ENCODE peak calls at places on chromosomes 13 and 19, in seven cellular contexts. Q, Z, R, P, K, I and S are unnamed samples.

GRCh38 chr19:10292206-10292788 is 2.5 kb downstream of the ICAM5 start:
- DNase-seq in Q (peak), Z (peak), R (peak), P (peak), K (peak), I (peak), S (peak)

GRCh38 chr19:19475845-19476828 is 39.2 kb downstream of the TSSK6 start:
- DNase-seq in Q (peak), Z (no peak), R (no peak), P (no peak), K (no peak), I (no peak), S (no peak)

GRCh38 chr13:48750588-48751383 is 97.1 kb downstream of the CYSLTR2 start:
- DNase-seq in Q (peak), Z (no peak), R (no peak), P (no peak), K (no peak), I (no peak), S (no peak)

GRCh38 chr19:15241259-15241658 is 9.0 kb upstream of the EPHX3 start:
- DNase-seq in Q (no peak), Z (no peak), R (no peak), P (no peak), K (no peak), I (no peak), S (no peak)

GRCh38 chr19:15251010-15251748 is 18.9 kb upstream of the EPHX3 start:
- DNase-seq in Q (peak), Z (no peak), R (no peak), P (no peak), K (no peak), I (no peak), S (no peak)

GRCh38 chr13:32905864-32906180 is 110.4 kb upstream of the KL start:
- DNase-seq in Q (peak), Z (no peak), R (no peak), P (no peak), K (no peak), I (no peak), S (no peak)

GRCh38 chr19:17779281-17779930 is 15.5 kb upstream of the B3GNT3 start:
- DNase-seq in Q (peak), Z (no peak), R (peak), P (no peak), K (no peak), I (peak), S (no peak)

GRCh38 chr19:8333771-8334457 is 9.1 kb downstream of the KANK3 start:
- DNase-seq in Q (no peak), Z (no peak), R (no peak), P (no peak), K (no peak), I (no peak), S (no peak)

GRCh38 chr19:3163230-3163886 is 15.2 kb upstream of the S1PR4 start:
- DNase-seq in Q (peak), Z (peak), R (no peak), P (peak), K (peak), I (peak), S (peak)

GRCh38 chr19:5621945-5622464 is 571 bp downstream of the SAFB2 start:
- DNase-seq in Q (no peak), Z (no peak), R (no peak), P (peak), K (peak), I (no peak), S (no peak)

GRCh38 chr19:6551607-6552450 is 21.0 kb downstream of the TNFSF9 start:
- DNase-seq in Q (no peak), Z (peak), R (no peak), P (peak), K (peak), I (no peak), S (peak)

GRCh38 chr13:86601351-86601750 is 802.1 kb upstream of the SLITRK6 start:
- DNase-seq in Q (no peak), Z (no peak), R (peak), P (no peak), K (no peak), I (no peak), S (no peak)

GRCh38 chr13:111335263-111335662 is 14.8 kb downstream of the TEX29 start:
- DNase-seq in Q (no peak), Z (no peak), R (no peak), P (no peak), K (no peak), I (no peak), S (no peak)

GRCh38 chr19:13790354-13790753 is 4.9 kb upstream of the ZSWIM4 start:
- DNase-seq in Q (peak), Z (no peak), R (no peak), P (no peak), K (peak), I (no peak), S (no peak)

GRCh38 chr19:18712981-18713380 is 29.5 kb downstream of the CRTC1 start:
- DNase-seq in Q (peak), Z (no peak), R (no peak), P (no peak), K (no peak), I (no peak), S (no peak)

GRCh38 chr19:41426952-41427646 is at the start of gene B3GNT8:
- DNase-seq in Q (peak), Z (peak), R (peak), P (peak), K (peak), I (peak), S (peak)

GRCh38 chr19:47267350-47267759 is 7.3 kb upstream of the INAFM1 start:
- DNase-seq in Q (no peak), Z (no peak), R (no peak), P (no peak), K (no peak), I (no peak), S (no peak)

GRCh38 chr13:41495044-41495443 is 37.7 kb downstream of the RGCC start:
- DNase-seq in Q (no peak), Z (no peak), R (no peak), P (no peak), K (no peak), I (no peak), S (no peak)

GRCh38 chr19:54606891-54607781 is 13.7 kb downstream of the LILRA1 start:
- DNase-seq in Q (no peak), Z (no peak), R (no peak), P (no peak), K (no peak), I (no peak), S (no peak)

GRCh38 chr13:94178625-94179244 is 300.7 kb downstream of the DCT start:
- DNase-seq in Q (no peak), Z (no peak), R (no peak), P (no peak), K (no peak), I (no peak), S (no peak)

GRCh38 chr13:74574964-74575728 is 440.9 kb upstream of the KLF12 start:
- DNase-seq in Q (no peak), Z (no peak), R (no peak), P (no peak), K (no peak), I (no peak), S (no peak)

GRCh38 chr13:110915874-110916670 is 1.2 kb upstream of the ANKRD10 start:
- DNase-seq in Q (peak), Z (no peak), R (peak), P (no peak), K (no peak), I (no peak), S (no peak)

GRCh38 chr13:112983042-112983305 is 14.0 kb downstream of the MCF2L start:
- DNase-seq in Q (no peak), Z (no peak), R (no peak), P (no peak), K (no peak), I (no peak), S (no peak)

GRCh38 chr19:16319466-16319865 is 5.2 kb upstream of the KLF2 start:
- DNase-seq in Q (no peak), Z (no peak), R (no peak), P (peak), K (peak), I (no peak), S (no peak)

GRCh38 chr19:10533656-10534386 is 9.9 kb upstream of the ATG4D start:
- DNase-seq in Q (peak), Z (no peak), R (peak), P (no peak), K (no peak), I (no peak), S (no peak)

GRCh38 chr19:7482584-7483439 is 6.0 kb downstream of the PEX11G start:
- DNase-seq in Q (peak), Z (no peak), R (peak), P (no peak), K (no peak), I (no peak), S (peak)

GRCh38 chr19:48513289-48514122 is 1.9 kb upstream of the LMTK3 start:
- DNase-seq in Q (peak), Z (peak), R (peak), P (peak), K (peak), I (no peak), S (peak)

GRCh38 chr19:19274716-19275115 is 1.6 kb upstream of the TM6SF2 start:
- DNase-seq in Q (no peak), Z (no peak), R (no peak), P (no peak), K (no peak), I (no peak), S (no peak)

GRCh38 chr19:17351815-17352435 is 14.6 kb downstream of the GTPBP3 start:
- DNase-seq in Q (no peak), Z (no peak), R (no peak), P (no peak), K (no peak), I (no peak), S (no peak)

GRCh38 chr13:102799544-102800144 is 725 bp downstream of the BIVM start:
- DNase-seq in Q (peak), Z (peak), R (no peak), P (peak), K (no peak), I (peak), S (no peak)

GRCh38 chr13:33798023-33798422 is 19.9 kb upstream of the RFC3 start:
- DNase-seq in Q (no peak), Z (no peak), R (no peak), P (no peak), K (no peak), I (no peak), S (no peak)

GRCh38 chr13:23572836-23573235 is 2.6 kb downstream of the TNFRSF19 start:
- DNase-seq in Q (no peak), Z (no peak), R (no peak), P (no peak), K (no peak), I (no peak), S (no peak)

GRCh38 chr19:57664269-57665127 is 4.2 kb upstream of the ZSCAN4 start:
- DNase-seq in Q (peak), Z (no peak), R (no peak), P (no peak), K (no peak), I (peak), S (no peak)

GRCh38 chr13:30577381-30577780 is 40.3 kb upstream of the USPL1 start:
- DNase-seq in Q (peak), Z (peak), R (peak), P (peak), K (peak), I (no peak), S (no peak)

GRCh38 chr13:27182054-27182453 is 10.4 kb upstream of the USP12 start:
- DNase-seq in Q (no peak), Z (no peak), R (no peak), P (no peak), K (no peak), I (no peak), S (no peak)